ENCODE peak calls at places on chromosome X, in five cellular contexts. N is K562, X is SK-N-SH, A is HepG2, Q is GM12878. Z is an unnamed sample.

GRCh38 chrX:79409657-79410056 is 42.5 kb upstream of the ITM2A start:
- DNase-seq in N (no peak), Q (no peak), A (no peak), X (no peak), Z (no peak)

GRCh38 chrX:136126892-136127406 is 20.4 kb upstream of the FHL1 start:
- DNase-seq in Q (no peak), X (peak; percentile 31), A (no peak), N (no peak), Z (peak; percentile 27)

GRCh38 chrX:56800801-56801200 is 71.8 kb downstream of the NBDY start:
- DNase-seq in X (peak; percentile 5), A (no peak), N (no peak), Q (no peak), Z (no peak)

GRCh38 chrX:38515291-38515690 is 46.1 kb upstream of the TSPAN7 start:
- DNase-seq in Q (no peak), X (no peak), A (no peak), N (no peak), Z (no peak)

GRCh38 chrX:136598631-136599030 is 49.3 kb upstream of the CD40LG start:
- DNase-seq in Q (no peak), N (no peak), X (no peak), A (no peak), Z (no peak)

GRCh38 chrX:7045238-7045955 is 102.1 kb upstream of the STS start:
- DNase-seq in Q (no peak), A (no peak), N (no peak), X (no peak), Z (no peak)

GRCh38 chrX:12223650-12224049 is 85.4 kb downstream of the FRMPD4 start:
- DNase-seq in Q (no peak), N (no peak), X (no peak), A (no peak), Z (peak; percentile 64)

GRCh38 chrX:107298276-107298675 is 91.9 kb downstream of the DNAAF6 start:
- DNase-seq in Q (no peak), X (no peak), N (no peak), A (no peak), Z (no peak)

GRCh38 chrX:40189621-40190020 is 91.9 kb upstream of the BCOR start:
- DNase-seq in Q (no peak), X (no peak), A (no peak), N (no peak), Z (no peak)

GRCh38 chrX:107659768-107660167 is 31.5 kb downstream of the PRPS1 start:
- DNase-seq in X (peak; percentile 32), Q (no peak), N (peak; percentile 19), A (peak; percentile 9), Z (peak; percentile 64)

GRCh38 chrX:47877327-47877726 is 40.6 kb downstream of the ZNF81 start:
- DNase-seq in N (no peak), X (no peak), A (no peak), Q (peak; percentile 9), Z (no peak)

GRCh38 chrX:153620576-153620975 is 21.6 kb upstream of the CCNQ start:
- DNase-seq in A (no peak), X (no peak), N (no peak), Q (no peak), Z (no peak)

GRCh38 chrX:32778965-32779364 is 432.4 kb downstream of the DMD start:
- DNase-seq in X (no peak), Q (no peak), N (no peak), A (no peak), Z (no peak)

GRCh38 chrX:109732780-109733657 is at the start of gene ACSL4:
- DNase-seq in N (peak; percentile 90), A (peak; percentile 63), X (peak; percentile 88), Q (no peak), Z (peak; percentile 75)

GRCh38 chrX:13579696-13580095 is 10.3 kb downstream of the EGFL6 start:
- DNase-seq in Q (no peak), N (no peak), X (no peak), A (no peak), Z (no peak)

GRCh38 chrX:47751670-47752069 is 85.0 kb upstream of the ZNF81 start:
- DNase-seq in X (no peak), A (no peak), N (peak; percentile 27), Q (no peak), Z (no peak)

GRCh38 chrX:18146954-18147353 is 73.7 kb downstream of the BEND2 start:
- DNase-seq in N (peak; percentile 15), Q (no peak), A (peak; percentile 1), X (no peak), Z (peak; percentile 13)

GRCh38 chrX:18151157-18151556 is 69.5 kb downstream of the BEND2 start:
- DNase-seq in X (no peak), A (no peak), Q (no peak), N (no peak), Z (no peak)

GRCh38 chrX:18149454-18149853 is 71.2 kb downstream of the BEND2 start:
- DNase-seq in N (no peak), Q (no peak), X (no peak), A (peak; percentile 3), Z (no peak)

GRCh38 chrX:18146009-18146408 is 74.7 kb downstream of the BEND2 start:
- DNase-seq in X (no peak), Q (no peak), A (no peak), N (no peak), Z (no peak)

GRCh38 chrX:18151661-18152060 is 69.0 kb downstream of the BEND2 start:
- DNase-seq in X (no peak), A (no peak), Q (no peak), N (no peak), Z (no peak)
- TF ChIP-seq MXI1 in X (no peak), A (no peak), Q (no peak), N (no peak), Z (no peak)

GRCh38 chrX:17592117-17592516 is 145.2 kb upstream of the SCML1 start:
- DNase-seq in A (no peak), Q (no peak), X (no peak), N (no peak), Z (peak; percentile 27)
- TF ChIP-seq MXI1 in A (no peak), Q (no peak), X (no peak), N (no peak), Z (no peak)

GRCh38 chrX:150547511-150548115 is 20.8 kb upstream of the MTM1 start:
- DNase-seq in A (no peak), X (peak; percentile 35), Q (no peak), N (peak; percentile 68), Z (no peak)
- TF ChIP-seq MXI1 in A (no peak), X (no peak), Q (no peak), N (no peak), Z (no peak)

GRCh38 chrX:155778844-155779553 is 102.1 kb upstream of the VAMP7 start:
- DNase-seq in A (no peak), Q (no peak), N (no peak), X (no peak), Z (no peak)
- TF ChIP-seq MXI1 in A (no peak), Q (no peak), N (no peak), X (no peak), Z (no peak)

GRCh38 chrX:67563469-67564448 is 19.9 kb downstream of the AR start:
- DNase-seq in Q (no peak), A (no peak), N (no peak), X (no peak), Z (peak; percentile 52)
- TF ChIP-seq MXI1 in Q (no peak), A (no peak), N (no peak), X (no peak), Z (no peak)

GRCh38 chrX:19708683-19709082 is 178.7 kb downstream of the SH3KBP1 start:
- DNase-seq in X (no peak), N (no peak), Q (no peak), A (no peak), Z (no peak)

GRCh38 chrX:19707472-19707871 is 179.9 kb downstream of the SH3KBP1 start:
- DNase-seq in Q (no peak), X (peak; percentile 17), A (no peak), N (no peak), Z (no peak)

GRCh38 chrX:19704117-19704516 is 183.3 kb downstream of the SH3KBP1 start:
- DNase-seq in N (no peak), A (no peak), X (no peak), Q (no peak), Z (no peak)

GRCh38 chrX:19702856-19703255 is 184.5 kb downstream of the SH3KBP1 start:
- DNase-seq in A (no peak), X (no peak), N (no peak), Q (no peak), Z (no peak)

DNA sequence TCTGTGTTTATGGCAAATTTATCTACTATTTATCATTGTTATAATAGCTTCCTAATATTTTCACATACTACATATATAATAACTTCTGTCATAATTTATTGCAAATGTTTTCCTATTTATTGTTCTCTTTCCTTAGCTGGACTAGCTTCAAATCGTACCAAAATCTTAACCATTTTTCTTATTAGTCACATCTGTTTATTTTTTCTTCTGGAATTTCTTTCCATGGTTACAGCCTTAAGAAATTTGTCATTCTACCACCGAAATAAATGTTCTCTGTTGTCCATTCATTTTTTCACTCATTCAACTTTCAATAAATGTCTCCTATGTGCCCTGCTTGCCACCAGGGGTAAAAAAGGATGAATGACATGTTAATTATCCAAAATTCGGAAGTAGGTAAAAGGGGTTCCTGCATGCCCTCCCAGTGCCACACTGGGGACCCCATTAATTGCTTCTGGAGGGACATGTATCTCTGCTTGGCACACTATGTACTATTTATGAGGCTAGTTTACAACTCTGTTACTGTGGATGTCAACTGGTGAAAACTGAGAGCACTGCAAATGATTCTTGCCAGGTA is 182.1 kb downstream of the SH3KBP1 start:
- DNase-seq in Q (no peak), N (no peak), A (no peak), X (no peak), Z (no peak)
- TF ChIP-seq MXI1 in Q (no peak), N (no peak), A (no peak), X (no peak), Z (no peak)

DNA sequence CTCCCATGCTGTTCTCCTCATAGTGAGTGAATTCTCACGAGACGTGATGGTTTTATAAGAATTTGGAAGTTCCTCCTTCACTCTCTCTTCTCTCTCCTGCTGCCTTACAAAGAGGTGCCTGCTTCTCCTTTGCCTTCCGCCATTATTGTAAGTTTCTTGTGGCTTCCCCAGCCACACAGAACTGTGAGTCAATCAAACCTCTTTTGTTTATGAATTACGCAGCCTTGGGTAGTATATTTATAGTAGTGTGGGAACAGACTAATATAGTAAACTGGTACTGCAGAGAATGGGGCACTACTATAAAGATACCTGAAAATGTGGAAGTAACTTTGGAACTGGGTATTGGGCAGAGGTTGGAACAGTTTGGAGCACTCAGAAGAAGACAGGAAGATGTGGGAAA is 7.8 kb upstream of the CTAG2 start:
- DNase-seq in A (no peak), Q (no peak), X (no peak), N (no peak), Z (peak; percentile 5)
- TF ChIP-seq MXI1 in A (no peak), Q (no peak), X (no peak), N (no peak), Z (no peak)

GRCh38 chrX:124194209-124194608 is 138.3 kb upstream of the TEX13D start:
- DNase-seq in X (no peak), Q (no peak), A (no peak), N (no peak), Z (no peak)
- TF ChIP-seq MXI1 in X (no peak), Q (no peak), A (no peak), N (no peak), Z (no peak)

GRCh38 chrX:9416562-9417319 is 48.1 kb upstream of the TBL1X start:
- DNase-seq in A (no peak), Q (no peak), X (no peak), N (no peak), Z (peak; percentile 62)
- TF ChIP-seq MXI1 in A (no peak), Q (no peak), X (no peak), N (no peak), Z (no peak)

Z was measured in IMR-90.